ENCODE peak calls at places on chromosomes 3 and 15, in seven cellular contexts. R is NCI-H146; F is stimulated activated CD8-positive, alpha-beta memory T cell treated with anti-CD3 and anti-CD28 coated beads, Interleukin-2, amount 100 ng/mL, for 1 hour; Z is GM12891; P is hypothalamus; O is right lobe of liver; B is NCI-H446. L is an unnamed sample.

GRCh38 chr15:40287968-40288367 is 5.1 kb upstream of the ANKRD63 start:
- DNase-seq in R (no peak), F (no peak), Z (no peak), P (no peak), O (no peak), B (no peak), L (peak)

GRCh38 chr3:185687479-185687878 is 101.4 kb downstream of the SENP2 start:
- DNase-seq in R (no peak), F (no peak), Z (no peak), P (no peak), O (no peak), B (peak), L (peak)

GRCh38 chr15:73986055-73986775 is 5.9 kb downstream of the STOML1 start:
- DNase-seq in R (no peak), F (no peak), Z (no peak), P (no peak), O (no peak), B (no peak), L (no peak)

GRCh38 chr3:13916375-13916774 is 36.5 kb upstream of the WNT7A start:
- DNase-seq in R (no peak), F (no peak), Z (no peak), P (no peak), O (no peak), B (no peak), L (no peak)

GRCh38 chr15:51093865-51094605 is 671 bp downstream of the TNFAIP8L3 start:
- DNase-seq in R (peak), F (no peak), Z (peak), P (no peak), O (peak), B (no peak), L (peak)

GRCh38 chr3:45477026-45477725 is 88.8 kb downstream of the LARS2 start:
- DNase-seq in R (no peak), F (no peak), Z (no peak), P (no peak), O (no peak), B (no peak), L (no peak)

GRCh38 chr3:71543371-71544016 is 40.0 kb downstream of the FOXP1 start:
- DNase-seq in R (no peak), F (no peak), Z (no peak), P (no peak), O (no peak), B (no peak), L (no peak)

GRCh38 chr15:101010781-101011180 is 91.6 kb downstream of the LRRK1 start:
- DNase-seq in R (no peak), F (no peak), Z (no peak), P (no peak), O (no peak), B (no peak), L (no peak)

GRCh38 chr3:16102905-16103364 is 71.5 kb upstream of the GALNT15 start:
- DNase-seq in R (no peak), F (no peak), Z (no peak), P (no peak), O (no peak), B (no peak), L (no peak)

GRCh38 chr3:42655980-42656679 is 2.6 kb downstream of the ZBTB47 start:
- DNase-seq in R (no peak), F (no peak), Z (no peak), P (no peak), O (no peak), B (peak), L (no peak)

GRCh38 chr3:168977696-168978374 is 685.7 kb downstream of the MECOM start:
- DNase-seq in R (no peak), F (no peak), Z (no peak), P (no peak), O (no peak), B (peak), L (no peak)

GRCh38 chr3:25611193-25611592 is 53.5 kb downstream of the TOP2B start:
- DNase-seq in R (no peak), F (no peak), Z (no peak), P (no peak), O (no peak), B (no peak), L (no peak)

GRCh38 chr3:42033741-42034140 is 57.4 kb upstream of the TRAK1 start:
- DNase-seq in R (no peak), F (no peak), Z (no peak), P (no peak), O (no peak), B (no peak), L (no peak)

GRCh38 chr15:76073554-76073953 is 13.8 kb downstream of the TMEM266 start:
- DNase-seq in R (no peak), F (no peak), Z (no peak), P (no peak), O (no peak), B (no peak), L (peak)

GRCh38 chr3:107619549-107619948 is 96.8 kb downstream of the BBX start:
- DNase-seq in R (no peak), F (no peak), Z (no peak), P (no peak), O (no peak), B (no peak), L (no peak)

GRCh38 chr3:119352235-119352634 is 58.1 kb downstream of the ARHGAP31 start:
- DNase-seq in R (no peak), F (peak), Z (peak), P (no peak), O (no peak), B (no peak), L (no peak)

GRCh38 chr3:59519094-59519493 is 469.3 kb upstream of the CFAP20DC start:
- DNase-seq in R (no peak), F (no peak), Z (no peak), P (no peak), O (no peak), B (no peak), L (no peak)

GRCh38 chr3:85360742-85361387 is 402.1 kb downstream of the CADM2 start:
- DNase-seq in R (peak), F (no peak), Z (no peak), P (no peak), O (peak), B (peak), L (peak)

GRCh38 chr3:42130329-42131070 is 39.3 kb downstream of the TRAK1 start:
- DNase-seq in R (no peak), F (no peak), Z (no peak), P (no peak), O (no peak), B (no peak), L (no peak)

GRCh38 chr3:161233557-161233956 is 12.4 kb downstream of the NMD3 start:
- DNase-seq in R (no peak), F (no peak), Z (no peak), P (no peak), O (no peak), B (no peak), L (no peak)

GRCh38 chr3:50340404-50341329 is at the start of gene RASSF1:
- DNase-seq in R (no peak), F (no peak), Z (peak), P (no peak), O (peak), B (no peak), L (no peak)

GRCh38 chr15:81184188-81184587 is 12.5 kb upstream of the IL16 start:
- DNase-seq in R (no peak), F (no peak), Z (no peak), P (no peak), O (no peak), B (peak), L (no peak)

GRCh38 chr15:51117270-51117669 is 22.6 kb upstream of the TNFAIP8L3 start:
- DNase-seq in R (no peak), F (no peak), Z (no peak), P (no peak), O (no peak), B (no peak), L (no peak)

GRCh38 chr3:4376499-4376898 is 73.3 kb downstream of the SETMAR start:
- DNase-seq in R (no peak), F (no peak), Z (no peak), P (no peak), O (no peak), B (no peak), L (no peak)

GRCh38 chr15:77475898-77476297 is 55.2 kb downstream of the HMG20A start:
- DNase-seq in R (no peak), F (no peak), Z (no peak), P (no peak), O (no peak), B (peak), L (peak)

GRCh38 chr15:94855018-94855408 is 623.7 kb downstream of the MCTP2 start:
- DNase-seq in R (no peak), F (no peak), Z (no peak), P (no peak), O (no peak), B (no peak), L (no peak)

L was measured in NCI-H69.